ENCODE peak calls at places on chromosome 19, in eight cellular contexts. E is testis; I is neuronal stem cell; W is NCI-H1105; Q is stimulated activated CD4-positive, alpha-beta T cell treated with anti-CD3 and anti-CD28 coated beads, Interleukin-15, amount 100 ng/mL, for 24 hours; R is CD4-positive, alpha-beta memory T cell; O is adrenal gland; D is left cardiac atrium. C is an unnamed sample.

GRCh38 chr19:4456843-4457653 is 546 bp downstream of the UBXN6 start:
- DNase-seq in E (peak), I (peak), W (peak), Q (peak), R (no peak), O (peak), D (peak), C (peak)

GRCh38 chr19:6586726-6587092 is 4.2 kb downstream of the CD70 start:
- DNase-seq in E (no peak), I (no peak), W (no peak), Q (no peak), R (no peak), O (no peak), D (no peak), C (no peak)

GRCh38 chr19:2567580-2567979 is 91.7 kb downstream of the GADD45B start:
- DNase-seq in E (peak), I (no peak), W (no peak), Q (no peak), R (no peak), O (peak), D (peak), C (no peak)

GRCh38 chr19:42435316-42435715 is 7.4 kb downstream of the CXCL17 start:
- DNase-seq in E (no peak), I (no peak), W (no peak), Q (no peak), R (no peak), O (no peak), D (no peak), C (no peak)

GRCh38 chr19:21023901-21024300 is 3.4 kb downstream of the ZNF430 start:
- DNase-seq in E (no peak), I (no peak), W (no peak), Q (no peak), R (no peak), O (no peak), D (no peak), C (no peak)

GRCh38 chr19:30784850-30785459 is 412.8 kb downstream of the ZNF536 start:
- DNase-seq in E (peak), I (peak), W (peak), Q (peak), R (peak), O (peak), D (no peak), C (no peak)

GRCh38 chr19:32828643-32829344 is 40.8 kb downstream of the SLC7A9 start:
- DNase-seq in E (no peak), I (no peak), W (no peak), Q (no peak), R (no peak), O (peak), D (no peak), C (no peak)

GRCh38 chr19:39671739-39672363 is 16.1 kb downstream of the LGALS16 start:
- DNase-seq in E (peak), I (peak), W (peak), Q (peak), R (peak), O (peak), D (no peak), C (no peak)

GRCh38 chr19:24140099-24140498 is 53.1 kb downstream of the ZNF254 start:
- DNase-seq in E (no peak), I (no peak), W (no peak), Q (no peak), R (no peak), O (no peak), D (no peak), C (peak)

GRCh38 chr19:58560921-58561320 is 2.5 kb upstream of the UBE2M start:
- DNase-seq in E (no peak), I (no peak), W (no peak), Q (no peak), R (no peak), O (peak), D (no peak), C (no peak)

GRCh38 chr19:10780368-10780767 is 55.6 kb downstream of the TMED1 start:
- DNase-seq in E (peak), I (no peak), W (no peak), Q (no peak), R (no peak), O (peak), D (peak), C (peak)

GRCh38 chr19:30659638-30660037 is 287.5 kb downstream of the ZNF536 start:
- DNase-seq in E (no peak), I (no peak), W (no peak), Q (no peak), R (no peak), O (no peak), D (no peak), C (no peak)

GRCh38 chr19:10603084-10603872 is 16.2 kb upstream of the AP1M2 start:
- DNase-seq in E (no peak), I (no peak), W (no peak), Q (peak), R (peak), O (peak), D (peak), C (no peak)

GRCh38 chr19:57829316-57829715 is 783 bp upstream of the ZNF587B start:
- DNase-seq in E (peak), I (no peak), W (no peak), Q (no peak), R (no peak), O (no peak), D (no peak), C (no peak)

GRCh38 chr19:18478545-18479311 is 40.8 kb upstream of the ISYNA1 start:
- DNase-seq in E (peak), I (no peak), W (no peak), Q (peak), R (peak), O (peak), D (peak), C (no peak)